ENCODE peak calls at places on chromosome 18, in nine cellular contexts. X is thyroid gland, W is WTC11, M is mesothelial cell of epicardium, B is IMR-90, O is bronchial epithelial cell, T is GM13977, I is left ventricle myocardium inferior, F is left lung. Y is an unnamed sample.

GRCh38 chr18:13235326-13235937 is 16.9 kb downstream of the LDLRAD4 start:
- DNase-seq in X (no peak), W (no peak), M (no peak), B (no peak), O (no peak), T (no peak), I (no peak), F (no peak), Y (no peak)

GRCh38 chr18:36349552-36349951 is 52.0 kb downstream of the FHOD3 start:
- DNase-seq in X (no peak), W (no peak), M (no peak), B (peak), O (peak), T (no peak), I (no peak), F (no peak), Y (no peak)

GRCh38 chr18:49920731-49921130 is 107.4 kb upstream of the ACAA2 start:
- DNase-seq in X (peak), W (no peak), M (no peak), B (no peak), O (peak), T (no peak), I (no peak), F (no peak), Y (no peak)

GRCh38 chr18:23871410-23871809 is 143.1 kb upstream of the TTC39C start:
- DNase-seq in X (no peak), W (no peak), M (no peak), B (no peak), O (peak), T (no peak), I (peak), F (no peak), Y (no peak)

GRCh38 chr18:79942786-79943607 is 8.5 kb downstream of the SLC66A2 start:
- DNase-seq in X (no peak), W (no peak), M (no peak), B (no peak), O (no peak), T (no peak), I (no peak), F (peak), Y (no peak)

GRCh38 chr18:10213526-10213925 is 240.9 kb upstream of the APCDD1 start:
- DNase-seq in X (no peak), W (no peak), M (no peak), B (peak), O (peak), T (peak), I (no peak), F (no peak), Y (no peak)

GRCh38 chr18:50093366-50093765 is 101.6 kb downstream of the MYO5B start:
- DNase-seq in X (no peak), W (no peak), M (no peak), B (no peak), O (no peak), T (no peak), I (no peak), F (no peak), Y (no peak)

GRCh38 chr18:49921278-49922037 is 108.1 kb upstream of the ACAA2 start:
- DNase-seq in X (peak), W (no peak), M (no peak), B (no peak), O (no peak), T (no peak), I (no peak), F (no peak), Y (no peak)

GRCh38 chr18:46199515-46200147 is 95.4 kb downstream of the HAUS1 start:
- DNase-seq in X (no peak), W (no peak), M (no peak), B (peak), O (peak), T (no peak), I (no peak), F (no peak), Y (no peak)

GRCh38 chr18:44744206-44745180 is 63.8 kb downstream of the SETBP1 start:
- DNase-seq in X (peak), W (peak), M (no peak), B (no peak), O (no peak), T (no peak), I (peak), F (no peak), Y (peak)

GRCh38 chr18:62329676-62330454 is 4.8 kb downstream of the TNFRSF11A start:
- DNase-seq in X (peak), W (no peak), M (no peak), B (peak), O (peak), T (no peak), I (peak), F (peak), Y (no peak)

GRCh38 chr18:57916684-57917083 is 113.6 kb upstream of the ATP8B1 start:
- DNase-seq in X (no peak), W (no peak), M (no peak), B (no peak), O (no peak), T (no peak), I (no peak), F (no peak), Y (no peak)

GRCh38 chr18:8478166-8478967 is 130.9 kb upstream of the RAB12 start:
- DNase-seq in X (peak), W (peak), M (peak), B (peak), O (peak), T (peak), I (peak), F (peak), Y (peak)
- TF ChIP-seq CTCF in X (peak), W (peak), M (peak), B (peak), O (peak), T (peak), I (peak), F (peak), Y (peak)

DNA sequence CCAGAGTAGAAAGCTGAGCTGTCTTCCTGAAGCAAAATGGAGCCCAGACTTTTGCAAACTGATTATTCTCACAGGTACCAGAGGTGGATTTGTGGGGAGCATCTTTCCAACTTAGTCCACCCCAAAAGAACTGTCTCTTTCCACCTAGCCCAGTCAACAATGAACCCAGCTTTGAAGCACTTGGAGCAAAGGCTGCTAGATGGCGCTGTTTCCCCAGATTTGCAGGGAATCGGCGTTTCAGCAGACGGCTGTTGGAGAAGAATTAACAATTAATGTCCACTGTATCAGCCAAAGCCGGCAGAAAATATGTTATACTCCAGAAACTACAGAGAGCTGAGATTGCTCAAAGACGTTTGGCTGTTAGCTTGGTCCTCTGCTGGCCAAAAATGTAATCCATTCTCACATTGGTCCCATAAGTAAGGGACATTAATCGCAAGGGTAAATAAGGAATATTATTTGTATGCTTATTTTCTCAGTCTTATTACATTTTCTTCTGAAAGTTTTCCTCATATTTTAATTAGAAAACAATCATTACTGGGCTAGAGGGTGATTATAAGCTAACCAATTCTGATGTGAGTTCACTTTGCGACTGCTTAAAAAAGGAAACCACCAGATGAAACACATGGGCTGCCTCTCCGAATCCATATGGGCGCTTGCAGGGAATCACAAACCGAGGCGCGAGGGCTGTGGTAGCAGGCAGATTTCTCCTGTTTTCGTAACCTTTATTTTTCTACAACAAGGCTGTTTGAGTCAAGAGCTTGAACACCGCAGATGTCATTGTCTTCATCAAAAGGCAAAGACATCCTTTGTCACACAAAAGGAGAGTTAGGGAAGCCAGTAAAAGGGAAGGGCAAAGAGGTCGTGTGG is 423.9 kb upstream of the MEX3C start:
- DNase-seq in X (peak), W (peak), M (peak), B (no peak), O (peak), T (peak), I (peak), F (no peak), Y (peak)
- TF ChIP-seq CTCF in X (peak), W (peak), M (peak), B (peak), O (peak), T (peak), I (peak), F (peak), Y (peak)

DNA sequence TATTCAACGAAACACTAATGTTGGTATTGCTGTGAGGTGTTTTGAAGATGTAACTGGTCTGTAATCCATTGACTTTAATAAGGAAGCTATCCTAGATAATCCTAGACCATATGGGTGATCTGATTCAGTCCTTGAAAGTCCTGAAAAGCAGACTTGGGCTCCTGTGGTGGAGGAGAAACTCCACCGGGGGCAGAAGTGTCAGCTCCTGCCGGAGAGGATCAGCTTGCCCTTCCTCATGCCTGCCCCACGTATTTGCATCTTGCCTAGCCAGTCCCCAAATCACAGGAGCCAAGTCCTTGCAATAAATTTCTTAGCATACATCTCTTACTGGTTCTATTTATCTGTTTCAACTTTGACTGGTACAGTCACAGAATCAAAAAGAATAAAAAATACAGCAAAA is 144.2 kb upstream of the DLGAP1 start:
- DNase-seq in X (no peak), W (peak), M (no peak), B (no peak), O (no peak), T (no peak), I (no peak), F (no peak), Y (no peak)
- TF ChIP-seq CTCF in X (no peak), W (no peak), M (no peak), B (no peak), O (no peak), T (no peak), I (no peak), F (no peak), Y (no peak)

GRCh38 chr18:59055345-59056032 is 84.2 kb upstream of the SEC11C start:
- DNase-seq in X (no peak), W (peak), M (no peak), B (no peak), O (no peak), T (no peak), I (no peak), F (no peak), Y (no peak)
- TF ChIP-seq CTCF in X (no peak), W (peak), M (no peak), B (peak), O (no peak), T (no peak), I (peak), F (no peak), Y (peak)

DNA sequence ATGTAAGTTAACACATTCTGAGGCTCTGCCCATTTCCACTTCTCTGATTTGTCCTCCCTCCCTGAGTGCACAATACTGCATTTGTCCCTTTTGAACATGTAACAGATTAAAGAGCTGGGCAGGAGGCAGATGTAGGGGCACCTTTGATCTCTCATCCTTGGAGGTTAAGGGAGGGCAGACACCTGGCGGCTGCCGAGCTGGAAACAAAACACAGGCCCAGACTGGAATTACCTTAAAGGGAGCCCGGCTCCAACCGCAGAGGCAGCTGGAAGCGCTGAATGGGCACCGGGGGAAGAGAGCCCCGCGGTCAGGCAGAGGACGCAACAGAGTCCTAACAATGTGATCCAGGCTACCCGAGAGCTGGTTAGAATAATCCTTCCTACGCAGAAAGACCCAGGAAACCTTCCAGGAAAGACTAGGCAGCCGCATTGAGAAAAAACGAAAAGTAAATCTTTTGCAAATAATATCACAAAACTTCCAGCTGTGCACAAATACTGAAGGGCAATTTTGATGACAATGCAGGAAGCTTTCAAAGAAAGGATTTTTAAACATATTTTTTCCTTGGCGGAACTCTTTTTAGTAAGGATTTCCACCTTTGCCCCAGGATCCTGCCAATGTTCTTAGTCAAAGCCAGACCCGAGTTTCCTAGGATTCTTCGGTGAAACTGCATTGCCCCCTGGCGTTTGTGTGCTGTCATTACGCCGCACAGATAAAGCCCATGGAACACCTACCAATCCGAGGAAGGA is 216.0 kb downstream of the TGIF1 start:
- DNase-seq in X (peak), W (peak), M (peak), B (peak), O (peak), T (peak), I (peak), F (peak), Y (peak)
- TF ChIP-seq CTCF in X (peak), W (peak), M (peak), B (peak), O (peak), T (peak), I (peak), F (peak), Y (peak)

GRCh38 chr18:1917546-1917945 is 653.8 kb downstream of the METTL4 start:
- DNase-seq in X (no peak), W (no peak), M (no peak), B (no peak), O (no peak), T (no peak), I (no peak), F (no peak), Y (no peak)

GRCh38 chr18:1917141-1917540 is 654.2 kb downstream of the METTL4 start:
- DNase-seq in X (no peak), W (no peak), M (no peak), B (no peak), O (no peak), T (no peak), I (no peak), F (no peak), Y (no peak)

DNA sequence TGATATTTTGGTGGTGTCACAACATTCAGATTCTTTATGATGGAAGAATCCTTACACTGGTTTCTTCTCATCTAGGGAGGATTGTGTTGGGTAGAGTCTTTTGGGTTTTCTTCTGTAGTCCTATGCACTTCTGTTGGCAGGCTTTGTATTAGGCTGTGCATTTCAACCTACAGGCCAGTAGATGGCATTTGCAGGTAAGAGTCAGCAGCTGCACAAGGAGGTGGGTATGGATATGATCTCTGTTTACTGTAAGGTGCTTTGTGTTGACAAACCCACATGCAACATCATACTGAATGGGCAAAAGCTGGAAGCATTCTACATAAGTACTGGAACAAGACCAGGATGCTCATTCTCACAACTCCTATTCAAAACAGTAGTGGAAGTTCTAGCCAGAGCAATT is 656.8 kb downstream of the METTL4 start:
- DNase-seq in X (no peak), W (no peak), M (no peak), B (no peak), O (peak), T (peak), I (no peak), F (no peak), Y (no peak)
- TF ChIP-seq CTCF in X (no peak), W (no peak), M (no peak), B (no peak), O (peak), T (peak), I (no peak), F (no peak), Y (peak)

Y was measured in neural crest cell.